ENCODE peak calls at places on chromosomes 12 and 14, in nine cellular contexts. One of them, this sample, is unnamed.

GRCh38 chr12:21848192-21848591 is 73.7 kb upstream of the KCNJ8 start:
- DNase-seq in AG04450: no peak
- DNase-seq in GM23338: no peak
- DNase-seq in tibial nerve: no peak
- DNase-seq in spleen: no peak
- DNase-seq in neural crest cell: no peak
- DNase-seq in epithelial cell of esophagus: no peak
- DNase-seq in cardiac fibroblast: no peak
- DNase-seq in fibroblast of lung: no peak
- DNase-seq in this sample: no peak

GRCh38 chr14:41022932-41023331 is 583.7 kb upstream of the LRFN5 start:
- DNase-seq in AG04450: no peak
- DNase-seq in tibial nerve: no peak
- DNase-seq in epithelial cell of esophagus: peak
- DNase-seq in cardiac fibroblast: peak
- DNase-seq in spleen: no peak
- DNase-seq in fibroblast of lung: peak
- DNase-seq in GM23338: no peak
- DNase-seq in neural crest cell: no peak
- DNase-seq in this sample: no peak

GRCh38 chr14:68585690-68586089 is 207.2 kb downstream of the ZFP36L1 start:
- DNase-seq in tibial nerve: no peak
- DNase-seq in GM23338: no peak
- DNase-seq in fibroblast of lung: peak
- DNase-seq in spleen: no peak
- DNase-seq in cardiac fibroblast: no peak
- DNase-seq in epithelial cell of esophagus: no peak
- DNase-seq in AG04450: no peak
- DNase-seq in neural crest cell: no peak
- DNase-seq in this sample: no peak

GRCh38 chr14:89828473-89829200 is 125.9 kb downstream of the EFCAB11 start:
- DNase-seq in neural crest cell: no peak
- DNase-seq in GM23338: no peak
- DNase-seq in tibial nerve: no peak
- DNase-seq in AG04450: no peak
- DNase-seq in fibroblast of lung: no peak
- DNase-seq in cardiac fibroblast: no peak
- DNase-seq in epithelial cell of esophagus: no peak
- DNase-seq in spleen: no peak
- DNase-seq in this sample: no peak

GRCh38 chr12:76920182-76921014 is 41.6 kb upstream of the CSRP2 start:
- DNase-seq in spleen: no peak
- DNase-seq in neural crest cell: no peak
- DNase-seq in fibroblast of lung: no peak
- DNase-seq in AG04450: no peak
- DNase-seq in cardiac fibroblast: no peak
- DNase-seq in epithelial cell of esophagus: no peak
- DNase-seq in GM23338: peak
- DNase-seq in tibial nerve: no peak
- DNase-seq in this sample: no peak

GRCh38 chr14:81137316-81137715 is 83.4 kb downstream of the GTF2A1 start:
- DNase-seq in cardiac fibroblast: peak
- DNase-seq in fibroblast of lung: peak
- DNase-seq in tibial nerve: no peak
- DNase-seq in AG04450: no peak
- DNase-seq in epithelial cell of esophagus: peak
- DNase-seq in neural crest cell: no peak
- DNase-seq in spleen: no peak
- DNase-seq in GM23338: no peak
- DNase-seq in this sample: peak

GRCh38 chr12:58633479-58633878 is 286.8 kb downstream of the LRIG3 start:
- DNase-seq in epithelial cell of esophagus: no peak
- DNase-seq in GM23338: no peak
- DNase-seq in fibroblast of lung: peak
- DNase-seq in tibial nerve: no peak
- DNase-seq in spleen: no peak
- DNase-seq in neural crest cell: no peak
- DNase-seq in AG04450: no peak
- DNase-seq in cardiac fibroblast: peak
- DNase-seq in this sample: no peak

GRCh38 chr12:75526655-75527511 is 15.5 kb upstream of the KRR1 start:
- DNase-seq in epithelial cell of esophagus: peak
- DNase-seq in spleen: no peak
- DNase-seq in GM23338: peak
- DNase-seq in neural crest cell: peak
- DNase-seq in fibroblast of lung: peak
- DNase-seq in cardiac fibroblast: peak
- DNase-seq in tibial nerve: no peak
- DNase-seq in AG04450: peak
- DNase-seq in this sample: peak

DNA sequence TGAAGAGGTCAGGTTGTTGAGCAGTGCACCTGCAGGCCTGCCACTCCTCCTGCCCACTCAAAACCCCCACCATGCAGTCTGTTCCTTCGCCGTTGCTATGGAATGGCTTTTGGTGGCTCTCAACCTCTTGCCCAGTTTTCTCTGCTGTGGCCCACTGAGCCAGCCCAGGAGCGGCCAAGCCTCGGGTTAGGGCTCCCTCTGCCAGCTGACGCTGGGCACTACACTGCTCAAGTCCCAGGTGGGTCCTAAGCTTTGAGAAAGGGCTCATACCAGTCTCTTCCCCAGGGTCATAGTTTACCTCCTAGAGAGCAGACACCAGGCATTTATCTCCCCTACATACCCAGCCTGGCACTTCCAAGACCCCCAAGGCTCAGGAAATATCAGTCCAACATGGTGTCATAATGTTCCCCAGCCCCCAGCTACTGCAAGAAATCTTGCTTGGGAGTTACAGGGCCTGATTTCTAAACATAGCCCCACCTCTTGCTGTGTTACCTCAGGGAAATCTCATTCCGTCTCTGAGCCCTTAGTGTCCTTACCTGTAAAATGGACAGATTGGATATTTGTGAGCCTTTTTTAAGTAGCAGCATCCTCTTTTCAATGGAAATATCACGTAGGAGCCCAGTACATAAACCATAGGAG is 59.4 kb downstream of the TSPAN11 start:
- DNase-seq in epithelial cell of esophagus: peak
- DNase-seq in spleen: no peak
- DNase-seq in neural crest cell: peak
- DNase-seq in fibroblast of lung: peak
- DNase-seq in AG04450: no peak
- DNase-seq in GM23338: peak
- DNase-seq in tibial nerve: peak
- DNase-seq in cardiac fibroblast: peak
- DNase-seq in this sample: no peak
- TF ChIP-seq CTCF in epithelial cell of esophagus: peak
- TF ChIP-seq CTCF in spleen: peak
- TF ChIP-seq CTCF in neural crest cell: peak
- TF ChIP-seq CTCF in fibroblast of lung: peak
- TF ChIP-seq CTCF in AG04450: peak
- TF ChIP-seq CTCF in GM23338: peak
- TF ChIP-seq CTCF in tibial nerve: peak
- TF ChIP-seq CTCF in cardiac fibroblast: peak
- TF ChIP-seq CTCF in this sample: peak

GRCh38 chr14:97412933-97413574 is 615.9 kb downstream of the VRK1 start:
- DNase-seq in spleen: no peak
- DNase-seq in tibial nerve: no peak
- DNase-seq in epithelial cell of esophagus: no peak
- DNase-seq in GM23338: no peak
- DNase-seq in neural crest cell: no peak
- DNase-seq in fibroblast of lung: no peak
- DNase-seq in cardiac fibroblast: no peak
- DNase-seq in AG04450: no peak
- DNase-seq in this sample: no peak

GRCh38 chr14:97411938-97412612 is 614.9 kb downstream of the VRK1 start:
- DNase-seq in GM23338: peak
- DNase-seq in neural crest cell: no peak
- DNase-seq in epithelial cell of esophagus: no peak
- DNase-seq in AG04450: no peak
- DNase-seq in cardiac fibroblast: no peak
- DNase-seq in fibroblast of lung: no peak
- DNase-seq in tibial nerve: no peak
- DNase-seq in spleen: no peak
- DNase-seq in this sample: no peak

GRCh38 chr14:97414718-97415098 is 617.5 kb downstream of the VRK1 start:
- DNase-seq in fibroblast of lung: no peak
- DNase-seq in GM23338: peak
- DNase-seq in epithelial cell of esophagus: no peak
- DNase-seq in neural crest cell: no peak
- DNase-seq in spleen: no peak
- DNase-seq in AG04450: no peak
- DNase-seq in cardiac fibroblast: no peak
- DNase-seq in tibial nerve: no peak
- DNase-seq in this sample: no peak

GRCh38 chr14:97415907-97416306 is 618.7 kb downstream of the VRK1 start:
- DNase-seq in tibial nerve: no peak
- DNase-seq in epithelial cell of esophagus: no peak
- DNase-seq in fibroblast of lung: no peak
- DNase-seq in cardiac fibroblast: no peak
- DNase-seq in spleen: no peak
- DNase-seq in neural crest cell: no peak
- DNase-seq in GM23338: no peak
- DNase-seq in AG04450: no peak
- DNase-seq in this sample: no peak

GRCh38 chr14:97413991-97414717 is 617.0 kb downstream of the VRK1 start:
- DNase-seq in AG04450: no peak
- DNase-seq in GM23338: peak
- DNase-seq in cardiac fibroblast: no peak
- DNase-seq in fibroblast of lung: no peak
- DNase-seq in tibial nerve: no peak
- DNase-seq in epithelial cell of esophagus: no peak
- DNase-seq in spleen: no peak
- DNase-seq in neural crest cell: no peak
- DNase-seq in this sample: no peak
- TF ChIP-seq CTCF in AG04450: no peak
- TF ChIP-seq CTCF in GM23338: no peak
- TF ChIP-seq CTCF in cardiac fibroblast: no peak
- TF ChIP-seq CTCF in fibroblast of lung: no peak
- TF ChIP-seq CTCF in tibial nerve: no peak
- TF ChIP-seq CTCF in epithelial cell of esophagus: no peak
- TF ChIP-seq CTCF in spleen: no peak
- TF ChIP-seq CTCF in neural crest cell: peak
- TF ChIP-seq CTCF in this sample: no peak

GRCh38 chr14:32825058-32825457 is 113.6 kb upstream of the NPAS3 start:
- DNase-seq in cardiac fibroblast: no peak
- DNase-seq in spleen: no peak
- DNase-seq in tibial nerve: no peak
- DNase-seq in AG04450: no peak
- DNase-seq in fibroblast of lung: no peak
- DNase-seq in GM23338: no peak
- DNase-seq in epithelial cell of esophagus: no peak
- DNase-seq in neural crest cell: no peak
- DNase-seq in this sample: no peak

GRCh38 chr14:32821989-32822653 is 116.6 kb upstream of the NPAS3 start:
- DNase-seq in GM23338: no peak
- DNase-seq in spleen: no peak
- DNase-seq in AG04450: peak
- DNase-seq in tibial nerve: no peak
- DNase-seq in neural crest cell: no peak
- DNase-seq in cardiac fibroblast: peak
- DNase-seq in fibroblast of lung: peak
- DNase-seq in epithelial cell of esophagus: no peak
- DNase-seq in this sample: no peak

GRCh38 chr14:32824195-32824594 is 114.5 kb upstream of the NPAS3 start:
- DNase-seq in spleen: no peak
- DNase-seq in cardiac fibroblast: no peak
- DNase-seq in neural crest cell: no peak
- DNase-seq in GM23338: no peak
- DNase-seq in epithelial cell of esophagus: peak
- DNase-seq in AG04450: no peak
- DNase-seq in tibial nerve: no peak
- DNase-seq in fibroblast of lung: no peak
- DNase-seq in this sample: no peak

GRCh38 chr14:32820686-32821085 is 118.0 kb upstream of the NPAS3 start:
- DNase-seq in tibial nerve: no peak
- DNase-seq in fibroblast of lung: no peak
- DNase-seq in AG04450: no peak
- DNase-seq in neural crest cell: no peak
- DNase-seq in epithelial cell of esophagus: no peak
- DNase-seq in cardiac fibroblast: no peak
- DNase-seq in spleen: no peak
- DNase-seq in GM23338: no peak
- DNase-seq in this sample: no peak

DNA sequence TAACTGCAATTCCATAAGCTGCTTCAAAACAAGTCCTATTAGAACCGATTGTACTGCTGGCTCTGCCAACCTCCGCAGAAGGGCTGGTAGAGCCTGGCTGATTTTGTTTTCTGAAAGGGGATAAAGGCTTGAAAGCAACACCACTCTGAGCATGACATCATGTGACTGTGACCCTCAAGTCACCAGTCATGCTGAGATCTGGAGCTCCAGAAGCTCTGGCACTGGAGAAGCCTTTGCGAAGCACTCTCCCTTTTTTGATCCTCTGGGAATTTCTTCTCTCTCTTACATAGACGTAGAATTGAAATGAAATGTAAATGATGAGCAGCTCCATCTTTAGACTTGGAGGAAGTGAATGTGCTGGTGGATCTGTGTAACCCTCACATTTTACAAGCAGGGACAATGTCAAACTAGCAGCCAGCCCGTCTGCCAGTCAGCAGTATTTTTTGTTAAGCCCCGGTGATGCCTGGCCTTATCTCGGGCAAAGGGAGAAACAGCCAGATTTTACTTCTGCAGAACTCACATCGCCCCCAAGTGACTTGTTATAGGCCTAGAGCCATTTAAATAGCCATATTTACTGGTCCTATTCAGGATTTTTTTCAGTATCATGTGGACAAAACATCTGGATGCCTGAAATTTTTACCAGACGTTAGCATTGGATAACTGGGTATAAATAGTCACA is 112.1 kb upstream of the NPAS3 start:
- DNase-seq in cardiac fibroblast: peak
- DNase-seq in GM23338: peak
- DNase-seq in tibial nerve: no peak
- DNase-seq in neural crest cell: no peak
- DNase-seq in fibroblast of lung: peak
- DNase-seq in epithelial cell of esophagus: no peak
- DNase-seq in AG04450: no peak
- DNase-seq in spleen: no peak
- DNase-seq in this sample: no peak
- TF ChIP-seq CTCF in cardiac fibroblast: peak
- TF ChIP-seq CTCF in GM23338: peak
- TF ChIP-seq CTCF in tibial nerve: peak
- TF ChIP-seq CTCF in neural crest cell: no peak
- TF ChIP-seq CTCF in fibroblast of lung: peak
- TF ChIP-seq CTCF in epithelial cell of esophagus: no peak
- TF ChIP-seq CTCF in AG04450: peak
- TF ChIP-seq CTCF in spleen: no peak
- TF ChIP-seq CTCF in this sample: no peak

GRCh38 chr14:55581011-55581806 is 1.2 kb downstream of the KTN1 start:
- DNase-seq in GM23338: peak
- DNase-seq in tibial nerve: no peak
- DNase-seq in AG04450: no peak
- DNase-seq in fibroblast of lung: peak
- DNase-seq in neural crest cell: peak
- DNase-seq in spleen: peak
- DNase-seq in cardiac fibroblast: peak
- DNase-seq in epithelial cell of esophagus: peak
- DNase-seq in this sample: no peak

GRCh38 chr14:55577229-55577628 is 2.8 kb upstream of the KTN1 start:
- DNase-seq in fibroblast of lung: no peak
- DNase-seq in spleen: no peak
- DNase-seq in neural crest cell: no peak
- DNase-seq in tibial nerve: no peak
- DNase-seq in cardiac fibroblast: no peak
- DNase-seq in epithelial cell of esophagus: peak
- DNase-seq in AG04450: no peak
- DNase-seq in GM23338: no peak
- DNase-seq in this sample: no peak

GRCh38 chr14:55580401-55581010 is 499 bp downstream of the KTN1 start:
- DNase-seq in AG04450: no peak
- DNase-seq in spleen: peak
- DNase-seq in neural crest cell: peak
- DNase-seq in fibroblast of lung: no peak
- DNase-seq in GM23338: peak
- DNase-seq in cardiac fibroblast: peak
- DNase-seq in epithelial cell of esophagus: peak
- DNase-seq in tibial nerve: no peak
- DNase-seq in this sample: no peak

GRCh38 chr14:55579724-55580400 is at the start of gene KTN1:
- DNase-seq in fibroblast of lung: peak
- DNase-seq in epithelial cell of esophagus: peak
- DNase-seq in GM23338: peak
- DNase-seq in spleen: peak
- DNase-seq in cardiac fibroblast: peak
- DNase-seq in tibial nerve: peak
- DNase-seq in AG04450: no peak
- DNase-seq in neural crest cell: peak
- DNase-seq in this sample: no peak

DNA sequence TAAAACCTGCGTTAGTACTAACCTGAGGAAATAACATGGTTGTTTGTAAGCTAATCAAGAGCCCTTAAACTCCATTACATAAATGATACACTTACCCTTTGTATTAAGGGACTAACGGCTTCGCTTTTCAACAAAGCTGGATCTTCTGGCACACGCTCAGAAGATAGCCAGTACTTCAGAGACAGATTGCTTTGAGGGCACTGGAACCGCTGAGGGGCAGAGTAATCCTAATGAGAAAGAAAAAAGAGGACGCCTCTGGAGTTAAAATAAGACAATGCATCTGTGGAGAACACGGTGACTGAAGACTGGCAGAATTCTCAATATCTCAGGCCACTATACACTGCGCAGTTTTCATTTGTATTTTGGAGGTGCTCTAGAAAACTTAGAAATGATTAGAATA is 1.5 kb upstream of the KTN1 start:
- DNase-seq in AG04450: no peak
- DNase-seq in cardiac fibroblast: no peak
- DNase-seq in neural crest cell: no peak
- DNase-seq in GM23338: no peak
- DNase-seq in tibial nerve: no peak
- DNase-seq in fibroblast of lung: no peak
- DNase-seq in spleen: no peak
- DNase-seq in epithelial cell of esophagus: no peak
- DNase-seq in this sample: no peak
- TF ChIP-seq CTCF in AG04450: no peak
- TF ChIP-seq CTCF in cardiac fibroblast: no peak
- TF ChIP-seq CTCF in neural crest cell: no peak
- TF ChIP-seq CTCF in GM23338: no peak
- TF ChIP-seq CTCF in tibial nerve: no peak
- TF ChIP-seq CTCF in fibroblast of lung: no peak
- TF ChIP-seq CTCF in spleen: no peak
- TF ChIP-seq CTCF in epithelial cell of esophagus: no peak
- TF ChIP-seq CTCF in this sample: no peak